ENCODE peak calls at places on chromosome 18, in nine cellular contexts. T is NCI-H2171 treated with DMSO at 0.1 percent for 48 hours; G is RKO; B is amniotic epithelial cell; F is astrocyte of the spinal cord; J is activated CD4-positive, alpha-beta T cell treated with anti-CD3 and anti-CD28 coated beads, Interleukin-2, amount 10 ng/mL, durations not matched to agents 7 days and 5 days; Q is B cell; K is progenitor cell of endocrine pancreas; W is EL. D is an unnamed sample.

GRCh38 chr18:55534996-55535395 is 53.0 kb downstream of the TCF4 start:
- DNase-seq in G (no peak), W (no peak), B (peak), F (no peak), Q (no peak), T (no peak), K (no peak), J (no peak), D (no peak)

GRCh38 chr18:7844017-7844416 is 276.9 kb downstream of the PTPRM start:
- DNase-seq in B (no peak), J (no peak), T (no peak), Q (no peak), K (no peak), G (no peak), W (peak), F (no peak), D (no peak)

GRCh38 chr18:13136689-13137040 is 81.9 kb upstream of the LDLRAD4 start:
- DNase-seq in W (peak), B (no peak), J (no peak), K (no peak), G (peak), F (peak), Q (no peak), T (peak), D (peak)

GRCh38 chr18:55821219-55821618 is 233.2 kb upstream of the TCF4 start:
- DNase-seq in J (no peak), B (peak), K (no peak), T (no peak), G (no peak), Q (no peak), W (peak), F (peak), D (no peak)

GRCh38 chr18:48662021-48662661 is 123.3 kb downstream of the CTIF start:
- DNase-seq in W (peak), J (no peak), F (peak), B (peak), G (no peak), T (no peak), K (no peak), Q (no peak), D (no peak)

GRCh38 chr18:73563345-73563744 is 584.3 kb downstream of the FBXO15 start:
- DNase-seq in J (no peak), K (no peak), T (no peak), G (no peak), W (peak), B (no peak), Q (no peak), F (peak), D (no peak)

GRCh38 chr18:64720781-64721464 is 572.0 kb upstream of the LINC00305 start:
- DNase-seq in G (no peak), T (no peak), J (no peak), F (no peak), Q (no peak), K (no peak), W (no peak), B (no peak), D (peak)

GRCh38 chr18:67001052-67001451 is 397.2 kb upstream of the CDH19 start:
- DNase-seq in W (no peak), K (no peak), F (no peak), T (no peak), B (no peak), G (no peak), J (no peak), Q (no peak), D (no peak)

GRCh38 chr18:48915621-48916425 is 34.9 kb downstream of the SMAD7 start:
- DNase-seq in J (no peak), F (no peak), K (no peak), T (no peak), W (no peak), G (no peak), B (peak), Q (no peak), D (no peak)

GRCh38 chr18:23228102-23229051 is 93.1 kb downstream of the CABLES1 start:
- DNase-seq in T (peak), Q (peak), W (peak), K (no peak), J (peak), B (peak), G (no peak), F (peak), D (peak)

GRCh38 chr18:62526098-62527025 is 3.5 kb downstream of the ZCCHC2 start:
- DNase-seq in B (peak), F (peak), Q (peak), K (peak), W (peak), J (peak), T (peak), G (peak), D (peak)

GRCh38 chr18:70382992-70383717 is 94.3 kb downstream of the SOCS6 start:
- DNase-seq in Q (no peak), F (no peak), K (no peak), J (no peak), G (no peak), W (no peak), T (no peak), B (no peak), D (peak)

GRCh38 chr18:50654658-50655550 is 95.0 kb downstream of the MAPK4 start:
- DNase-seq in Q (no peak), B (no peak), J (no peak), F (no peak), T (no peak), K (no peak), W (no peak), G (no peak), D (no peak)

GRCh38 chr18:76707534-76707933 is 114.8 kb upstream of the ZNF236 start:
- DNase-seq in Q (no peak), T (no peak), J (no peak), W (no peak), G (no peak), B (no peak), F (no peak), K (no peak), D (no peak)

GRCh38 chr18:67104700-67105284 is 411.7 kb downstream of the DSEL start:
- DNase-seq in J (peak), T (peak), G (peak), W (peak), F (peak), Q (peak), K (peak), B (peak), D (peak)

GRCh38 chr18:48314694-48315093 is 94.5 kb downstream of the ZBTB7C start:
- DNase-seq in G (no peak), Q (no peak), W (no peak), K (no peak), B (no peak), J (no peak), F (no peak), T (no peak), D (peak)

GRCh38 chr18:49447810-49448745 is 12.4 kb downstream of the DYM start:
- DNase-seq in B (peak), T (peak), J (peak), W (peak), K (no peak), G (peak), F (peak), Q (peak), D (peak)

GRCh38 chr18:59303006-59303405 is 15.4 kb downstream of the CPLX4 start:
- DNase-seq in Q (no peak), F (no peak), B (no peak), W (no peak), T (peak), K (no peak), G (no peak), J (no peak), D (no peak)

GRCh38 chr18:36191286-36191685 is 4.0 kb downstream of the MOCOS start:
- DNase-seq in B (no peak), G (no peak), K (no peak), T (no peak), Q (no peak), W (no peak), J (no peak), F (no peak), D (no peak)

GRCh38 chr18:24112874-24113615 is 25.8 kb upstream of the CABYR start:
- DNase-seq in W (peak), Q (no peak), T (no peak), K (peak), F (peak), J (no peak), B (no peak), G (no peak), D (peak)

GRCh38 chr18:8011906-8012305 is 444.8 kb downstream of the PTPRM start:
- DNase-seq in G (no peak), K (no peak), T (no peak), Q (no peak), F (no peak), J (no peak), W (no peak), B (no peak), D (peak)

GRCh38 chr18:54590945-54591344 is at the start of gene DYNAP:
- DNase-seq in T (no peak), J (no peak), W (no peak), K (no peak), G (no peak), B (no peak), Q (no peak), F (no peak), D (no peak)

D was measured in NCI-H146.